ENCODE peak calls at places on chromosomes 5 and 9, in six cellular contexts. E, Q, T, I, S and A are unnamed samples.

GRCh38 chr9:32334112-32334511 is 50.3 kb upstream of the ACO1 start:
- DNase-seq in E (no peak), Q (no peak), T (no peak), I (no peak), S (no peak), A (no peak)

GRCh38 chr5:118882666-118883065 is 105.7 kb downstream of the DTWD2 start:
- DNase-seq in E (no peak), Q (no peak), T (no peak), I (no peak), S (no peak), A (no peak)

GRCh38 chr5:141484499-141485304 is at the start of gene PCDHGC4:
- DNase-seq in E (no peak), Q (no peak), T (no peak), I (no peak), S (no peak), A (no peak)

GRCh38 chr5:67493676-67494075 is 297.1 kb upstream of the CD180 start:
- DNase-seq in E (no peak), Q (peak; percentile 26), T (peak; percentile 72), I (peak; percentile 54), S (no peak), A (no peak)

GRCh38 chr5:178785999-178786398 is 55.5 kb upstream of the ZNF354A start:
- DNase-seq in E (no peak), Q (peak; percentile 65), T (no peak), I (no peak), S (no peak), A (peak; percentile 21)

GRCh38 chr5:74594172-74595040 is 46.1 kb downstream of the ENC1 start:
- DNase-seq in E (no peak), Q (no peak), T (no peak), I (no peak), S (no peak), A (no peak)

GRCh38 chr5:128782446-128782845 is 182.8 kb upstream of the SLC27A6 start:
- DNase-seq in E (peak; percentile 74), Q (peak; percentile 33), T (no peak), I (peak; percentile 14), S (peak; percentile 24), A (peak; percentile 84)

GRCh38 chr5:88393721-88394530 is 125.3 kb upstream of the TMEM161B start:
- DNase-seq in E (no peak), Q (no peak), T (no peak), I (no peak), S (no peak), A (no peak)

GRCh38 chr9:77013186-77013931 is 6.1 kb upstream of the FOXB2 start:
- DNase-seq in E (no peak), Q (no peak), T (no peak), I (no peak), S (no peak), A (no peak)

GRCh38 chr5:148561712-148562365 is 92.5 kb downstream of the HTR4 start:
- DNase-seq in E (no peak), Q (no peak), T (no peak), I (peak; percentile 18), S (no peak), A (peak; percentile 85)

GRCh38 chr9:35042081-35042604 is 30.3 kb downstream of the VCP start:
- DNase-seq in E (no peak), Q (no peak), T (no peak), I (no peak), S (no peak), A (no peak)

GRCh38 chr5:146082798-146083197 is 22.6 kb downstream of the PLAC8L1 start:
- DNase-seq in E (no peak), Q (no peak), T (no peak), I (no peak), S (no peak), A (no peak)

GRCh38 chr5:142900926-142901325 is 130.7 kb downstream of the ARHGAP26 start:
- DNase-seq in E (no peak), Q (no peak), T (no peak), I (no peak), S (no peak), A (no peak)

GRCh38 chr5:128546658-128547281 is 8.7 kb upstream of the FBN2 start:
- DNase-seq in E (no peak), Q (no peak), T (no peak), I (no peak), S (no peak), A (no peak)

GRCh38 chr5:130189961-130190360 is 285.7 kb downstream of the CHSY3 start:
- DNase-seq in E (no peak), Q (no peak), T (no peak), I (no peak), S (no peak), A (no peak)

GRCh38 chr5:170497311-170498038 is 6.3 kb upstream of the KCNIP1 start:
- DNase-seq in E (no peak), Q (no peak), T (no peak), I (no peak), S (no peak), A (no peak)

GRCh38 chr5:101163088-101163487 is 260.0 kb upstream of the ST8SIA4 start:
- DNase-seq in E (no peak), Q (no peak), T (no peak), I (no peak), S (no peak), A (no peak)

GRCh38 chr9:95132406-95133350 is 184.8 kb downstream of the FANCC start:
- DNase-seq in E (no peak), Q (no peak), T (no peak), I (no peak), S (no peak), A (peak; percentile 46)

GRCh38 chr5:81838307-81838906 is 87.5 kb upstream of the SSBP2 start:
- DNase-seq in E (no peak), Q (peak; percentile 62), T (peak; percentile 45), I (peak; percentile 26), S (no peak), A (no peak)

GRCh38 chr5:133968057-133968993 is at the start of gene C5orf15:
- DNase-seq in E (peak; percentile 97), Q (peak; percentile 97), T (peak; percentile 99), I (peak; percentile 96), S (peak; percentile 94), A (peak; percentile 98)

GRCh38 chr9:18675345-18675744 is 201.4 kb downstream of the ADAMTSL1 start:
- DNase-seq in E (no peak), Q (no peak), T (no peak), I (no peak), S (no peak), A (no peak)

GRCh38 chr5:56900858-56901578 is 8.4 kb upstream of the SETD9 start:
- DNase-seq in E (no peak), Q (peak; percentile 47), T (no peak), I (no peak), S (no peak), A (no peak)

GRCh38 chr5:151720195-151720594 is 33.5 kb upstream of the SPARC start:
- DNase-seq in E (no peak), Q (no peak), T (no peak), I (no peak), S (no peak), A (no peak)

GRCh38 chr9:98142182-98142924 is 23.3 kb upstream of the TRIM14 start:
- DNase-seq in E (peak; percentile 80), Q (peak; percentile 24), T (peak; percentile 92), I (peak; percentile 93), S (no peak), A (no peak)

GRCh38 chr9:120574473-120574872 is 5.5 kb downstream of the CDK5RAP2 start:
- DNase-seq in E (no peak), Q (no peak), T (no peak), I (no peak), S (no peak), A (no peak)

GRCh38 chr5:171541380-171541779 is 121.9 kb downstream of the FGF18 start:
- DNase-seq in E (no peak), Q (no peak), T (no peak), I (no peak), S (no peak), A (no peak)

GRCh38 chr9:124046189-124046588 is 34.6 kb downstream of the LHX2 start:
- DNase-seq in E (no peak), Q (no peak), T (no peak), I (no peak), S (no peak), A (no peak)
- TF ChIP-seq EP300 in E (no peak), Q (no peak), T (no peak), I (no peak), S (no peak), A (no peak)

GRCh38 chr5:91898865-91899264 is 515.7 kb upstream of the ARRDC3 start:
- DNase-seq in E (no peak), Q (no peak), T (no peak), I (no peak), S (no peak), A (no peak)
- TF ChIP-seq EP300 in E (no peak), Q (no peak), T (no peak), I (no peak), S (no peak), A (no peak)

DNA sequence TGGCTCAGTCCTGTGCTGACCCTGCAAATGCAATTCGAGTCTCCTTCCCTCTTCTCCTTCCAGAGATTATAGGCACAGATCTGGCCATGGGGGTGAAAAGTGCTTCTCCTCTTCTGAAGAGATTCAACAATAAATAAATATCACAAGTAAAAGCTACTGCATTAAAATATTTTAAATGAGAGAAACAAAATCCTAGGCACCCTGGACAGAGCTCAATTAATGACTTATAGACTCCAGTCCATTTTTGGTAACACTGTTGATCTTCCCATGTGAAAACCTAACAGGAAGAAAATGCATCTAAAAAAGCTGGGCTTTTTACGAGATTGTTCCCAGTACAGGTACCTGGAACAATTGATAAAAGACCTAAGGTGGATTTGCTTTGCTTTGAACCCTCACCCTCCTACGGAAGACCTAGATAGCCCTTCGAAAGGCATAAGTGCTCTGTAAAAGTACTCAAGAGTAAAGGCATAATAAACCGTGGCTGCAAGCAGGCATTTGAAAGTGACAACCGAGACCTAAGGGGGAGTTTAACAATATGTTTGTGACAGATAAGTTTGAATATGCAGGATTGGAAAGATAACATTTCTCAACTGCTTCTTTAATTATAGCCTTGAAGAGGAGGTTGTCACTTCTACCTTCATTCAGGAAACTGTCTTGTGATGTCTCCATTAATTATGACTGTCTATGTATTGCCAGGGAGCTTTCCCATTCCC is 29.4 kb upstream of the MED10 start:
- DNase-seq in E (no peak), Q (no peak), T (no peak), I (no peak), S (no peak), A (no peak)
- TF ChIP-seq EP300 in E (no peak), Q (no peak), T (no peak), I (no peak), S (no peak), A (no peak)

DNA sequence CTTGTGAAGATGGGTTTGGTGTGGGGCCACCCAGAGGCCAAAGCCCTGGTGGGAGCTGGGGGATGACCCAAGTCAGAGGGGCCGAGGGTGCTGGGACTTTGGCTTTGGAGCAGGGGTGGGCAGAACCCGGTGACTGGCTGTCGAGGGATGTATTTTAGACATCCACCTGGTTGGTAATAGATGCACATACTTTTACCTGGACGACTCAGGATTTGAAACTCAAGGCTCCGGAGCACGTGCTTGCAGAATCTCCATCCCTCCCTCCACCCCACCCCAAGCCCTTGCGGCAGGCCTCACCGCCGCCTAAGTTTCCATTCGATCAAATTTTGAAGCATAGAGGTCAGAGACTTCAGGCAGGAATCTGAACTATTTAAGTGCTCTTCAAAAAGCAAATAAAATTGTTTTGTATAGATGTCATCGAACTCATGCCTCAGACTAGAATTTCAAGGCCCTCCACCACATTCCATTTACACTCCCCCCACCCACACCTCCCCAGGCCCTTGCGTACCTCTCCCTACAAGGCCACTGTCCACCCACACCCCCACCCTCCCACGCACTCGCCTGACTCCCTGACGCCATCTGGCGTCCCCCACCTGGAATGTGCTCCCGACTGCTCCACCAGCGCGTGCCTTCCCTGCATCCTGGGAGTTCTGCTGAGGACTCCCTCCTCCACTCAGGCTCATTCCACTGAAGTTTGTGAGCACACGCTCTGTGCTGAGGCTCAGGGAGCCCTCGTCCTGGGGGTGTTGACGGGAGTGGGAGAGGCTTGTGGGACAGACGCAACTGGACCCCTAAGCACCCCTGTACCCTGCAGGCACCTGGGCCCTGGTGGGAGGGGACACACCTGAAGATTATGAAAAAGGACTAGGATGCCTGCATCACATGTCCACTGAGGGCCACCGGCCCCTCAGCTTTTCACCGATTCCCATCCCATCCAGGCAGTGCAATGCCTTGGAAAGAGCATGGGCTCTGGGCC is 56.4 kb upstream of the RPL26L1 start:
- DNase-seq in E (no peak), Q (peak; percentile 99), T (peak; percentile 86), I (peak; percentile 78), S (peak; percentile 92), A (peak; percentile 97)
- TF ChIP-seq EP300 in E (peak; percentile 92), Q (peak; percentile 99), T (peak; percentile 72), I (peak; percentile 94), S (peak; percentile 5), A (peak; percentile 94)